ENCODE peak calls at places on chromosomes 2 and 18, in eight cellular contexts. F is T-cell, Y is HuH-7.5, X is bronchial epithelial cell, J is hypothalamus, D is DMS153, V is ELR, N is left ventricle myocardium superior. W is an unnamed sample.

GRCh38 chr2:3665886-3666612 is 8.0 kb downstream of the ALLC start:
- DNase-seq in F (no peak), Y (no peak), X (no peak), J (no peak), D (no peak), V (no peak), N (no peak), W (no peak)

GRCh38 chr18:41071826-41072225 is 883.2 kb upstream of the PIK3C3 start:
- DNase-seq in F (no peak), Y (no peak), X (no peak), J (no peak), D (no peak), V (no peak), N (no peak), W (no peak)

GRCh38 chr2:33134086-33134763 is 187.5 kb downstream of the LTBP1 start:
- DNase-seq in F (no peak), Y (no peak), X (peak; percentile 95), J (no peak), D (peak; percentile 69), V (peak; percentile 94), N (peak; percentile 48), W (peak; percentile 39)

GRCh38 chr2:240820607-240821428 is 799 bp upstream of the KIF1A start:
- DNase-seq in F (no peak), Y (no peak), X (no peak), J (peak; percentile 33), D (peak; percentile 77), V (no peak), N (no peak), W (no peak)

GRCh38 chr2:12764075-12764722 is 47.5 kb downstream of the TRIB2 start:
- DNase-seq in F (no peak), Y (no peak), X (peak; percentile 27), J (no peak), D (no peak), V (peak; percentile 71), N (no peak), W (peak; percentile 1)

GRCh38 chr2:26605195-26605968 is 35.8 kb downstream of the CIB4 start:
- DNase-seq in F (no peak), Y (peak; percentile 39), X (peak; percentile 58), J (no peak), D (peak; percentile 56), V (peak; percentile 62), N (no peak), W (peak; percentile 54)

GRCh38 chr2:67277450-67277849 is 119.7 kb upstream of the ETAA1 start:
- DNase-seq in F (no peak), Y (no peak), X (no peak), J (no peak), D (no peak), V (no peak), N (no peak), W (no peak)

GRCh38 chr2:3127710-3128109 is 249.9 kb downstream of the EIPR1 start:
- DNase-seq in F (no peak), Y (no peak), X (no peak), J (no peak), D (peak; percentile 72), V (no peak), N (no peak), W (no peak)

GRCh38 chr2:18690342-18690741 is 101.0 kb upstream of the NT5C1B start:
- DNase-seq in F (no peak), Y (no peak), X (no peak), J (no peak), D (no peak), V (peak; percentile 13), N (peak; percentile 28), W (no peak)

GRCh38 chr2:60439219-60439974 is 114.1 kb downstream of the BCL11A start:
- DNase-seq in F (no peak), Y (no peak), X (no peak), J (no peak), D (no peak), V (no peak), N (peak; percentile 69), W (no peak)

GRCh38 chr18:70457788-70458187 is 168.9 kb downstream of the SOCS6 start:
- DNase-seq in F (no peak), Y (no peak), X (no peak), J (no peak), D (no peak), V (no peak), N (no peak), W (no peak)

GRCh38 chr2:46913471-46914381 is 1.9 kb downstream of the MCFD2 start:
- DNase-seq in F (no peak), Y (peak; percentile 29), X (peak; percentile 84), J (no peak), D (no peak), V (peak; percentile 89), N (no peak), W (peak; percentile 81)

GRCh38 chr2:26300234-26300641 is 45.7 kb upstream of the SELENOI start:
- DNase-seq in F (no peak), Y (no peak), X (peak; percentile 81), J (no peak), D (no peak), V (peak; percentile 12), N (no peak), W (no peak)

GRCh38 chr18:44938396-44939036 is 257.8 kb downstream of the SETBP1 start:
- DNase-seq in F (no peak), Y (no peak), X (no peak), J (no peak), D (peak; percentile 91), V (no peak), N (no peak), W (no peak)

GRCh38 chr18:71784777-71785176 is 759.4 kb downstream of the CBLN2 start:
- DNase-seq in F (no peak), Y (no peak), X (peak; percentile 3), J (no peak), D (no peak), V (no peak), N (no peak), W (no peak)

GRCh38 chr2:233798335-233799086 is 20.4 kb downstream of the MROH2A start:
- DNase-seq in F (no peak), Y (no peak), X (no peak), J (no peak), D (no peak), V (no peak), N (no peak), W (no peak)

GRCh38 chr2:37987098-37987497 is 62.0 kb downstream of the RMDN2 start:
- DNase-seq in F (no peak), Y (no peak), X (no peak), J (no peak), D (no peak), V (no peak), N (no peak), W (no peak)

GRCh38 chr2:160415991-160416390 is 77.6 kb downstream of the RBMS1 start:
- DNase-seq in F (no peak), Y (no peak), X (peak; percentile 94), J (no peak), D (no peak), V (peak; percentile 89), N (no peak), W (no peak)

GRCh38 chr2:155080394-155080793 is 381.9 kb downstream of the KCNJ3 start:
- DNase-seq in F (no peak), Y (peak; percentile 6), X (no peak), J (no peak), D (no peak), V (no peak), N (no peak), W (no peak)

GRCh38 chr2:70258532-70258875 is 567 bp downstream of the PCYOX1 start:
- DNase-seq in F (no peak), Y (peak; percentile 51), X (peak; percentile 29), J (no peak), D (no peak), V (peak; percentile 37), N (peak; percentile 89), W (peak; percentile 39)

GRCh38 chr2:216344958-216345315 is 27.3 kb downstream of the MARCHF4 start:
- DNase-seq in F (no peak), Y (no peak), X (no peak), J (no peak), D (no peak), V (no peak), N (no peak), W (no peak)

GRCh38 chr2:145874466-145874865 is 1354.5 kb upstream of the ZEB2 start:
- DNase-seq in F (no peak), Y (no peak), X (peak; percentile 68), J (no peak), D (no peak), V (peak; percentile 10), N (no peak), W (no peak)

GRCh38 chr2:98907966-98908905 is 27.8 kb downstream of the CRACDL start:
- DNase-seq in F (no peak), Y (no peak), X (peak; percentile 50), J (no peak), D (peak; percentile 57), V (no peak), N (no peak), W (no peak)

GRCh38 chr2:173750831-173751230 is 214.3 kb downstream of the SP3 start:
- DNase-seq in F (no peak), Y (no peak), X (no peak), J (no peak), D (no peak), V (no peak), N (no peak), W (no peak)

GRCh38 chr2:97911210-97911921 is 84.4 kb downstream of the TMEM131 start:
- DNase-seq in F (no peak), Y (no peak), X (peak; percentile 49), J (no peak), D (no peak), V (peak; percentile 83), N (no peak), W (peak; percentile 9)

GRCh38 chr2:58291726-58292430 is 50.8 kb upstream of the FANCL start:
- DNase-seq in F (no peak), Y (no peak), X (no peak), J (no peak), D (peak; percentile 56), V (no peak), N (no peak), W (no peak)

GRCh38 chr2:28956415-28956826 is 24.7 kb upstream of the TOGARAM2 start:
- DNase-seq in F (peak; percentile 47), Y (no peak), X (no peak), J (no peak), D (no peak), V (peak; percentile 79), N (no peak), W (peak; percentile 20)

GRCh38 chr2:127413782-127414743 is 4.2 kb upstream of the PROC start:
- DNase-seq in F (no peak), Y (no peak), X (peak; percentile 85), J (no peak), D (no peak), V (peak; percentile 74), N (no peak), W (peak; percentile 12)

GRCh38 chr18:48990497-48991298 is 39.9 kb upstream of the SMAD7 start:
- DNase-seq in F (no peak), Y (no peak), X (peak; percentile 80), J (no peak), D (no peak), V (peak; percentile 85), N (no peak), W (peak; percentile 38)

GRCh38 chr2:54590216-54590961 is 133.1 kb upstream of the EML6 start:
- DNase-seq in F (no peak), Y (no peak), X (no peak), J (no peak), D (no peak), V (no peak), N (no peak), W (no peak)

GRCh38 chr2:185219981-185220380 is 518.6 kb upstream of the FSIP2 start:
- DNase-seq in F (no peak), Y (no peak), X (peak; percentile 15), J (no peak), D (no peak), V (peak; percentile 42), N (no peak), W (no peak)

GRCh38 chr2:26577442-26578433 is 63.4 kb downstream of the CIB4 start:
- DNase-seq in F (peak; percentile 46), Y (peak; percentile 81), X (peak; percentile 39), J (no peak), D (peak; percentile 51), V (peak; percentile 70), N (peak; percentile 74), W (peak; percentile 71)

GRCh38 chr2:190406805-190407204 is 1.4 kb upstream of the MFSD6 start:
- DNase-seq in F (no peak), Y (no peak), X (no peak), J (no peak), D (no peak), V (no peak), N (no peak), W (no peak)

GRCh38 chr18:58541137-58541788 is 87.6 kb downstream of the ALPK2 start:
- DNase-seq in F (peak; percentile 6), Y (no peak), X (peak; percentile 43), J (no peak), D (no peak), V (peak; percentile 64), N (no peak), W (no peak)